ENCODE peak calls at places on chromosomes 5 and 9, in seven cellular contexts. X is foreskin fibroblast; U is nephron progenitor cell; L is body of pancreas; Q is CD8-positive, alpha-beta T cell; G is progenitor cell of endocrine pancreas; H is adrenal gland. O is an unnamed sample.

GRCh38 chr9:136485651-136486050 is 2.8 kb upstream of the SEC16A start:
- DNase-seq in X (no peak), U (peak; percentile 45), L (peak; percentile 35), Q (no peak), G (no peak), H (peak; percentile 93), O (no peak)

GRCh38 chr5:143629871-143630658 is 181.9 kb upstream of the HMHB1 start:
- DNase-seq in X (peak; percentile 52), U (no peak), L (no peak), Q (no peak), G (no peak), H (no peak), O (no peak)

GRCh38 chr9:133760713-133761290 is 22.6 kb upstream of the SARDH start:
- DNase-seq in X (no peak), U (no peak), L (no peak), Q (no peak), G (no peak), H (no peak), O (no peak)

GRCh38 chr9:13351768-13352386 is 72.4 kb upstream of the MPDZ start:
- DNase-seq in X (peak; percentile 17), U (no peak), L (no peak), Q (no peak), G (no peak), H (no peak), O (peak; percentile 6)

GRCh38 chr5:73780297-73781080 is 154.5 kb downstream of the ARHGEF28 start:
- DNase-seq in X (no peak), U (no peak), L (no peak), Q (no peak), G (no peak), H (no peak), O (no peak)

GRCh38 chr9:86287013-86287412 is 4.7 kb upstream of the ISCA1 start:
- DNase-seq in X (peak; percentile 55), U (peak; percentile 38), L (no peak), Q (no peak), G (no peak), H (peak; percentile 80), O (peak; percentile 47)

GRCh38 chr9:130467371-130467770 is 22.6 kb downstream of the ASS1 start:
- DNase-seq in X (no peak), U (peak; percentile 36), L (peak; percentile 21), Q (no peak), G (no peak), H (no peak), O (no peak)

GRCh38 chr9:123696476-123696875 is 233.4 kb downstream of the DENND1A start:
- DNase-seq in X (peak; percentile 28), U (no peak), L (no peak), Q (no peak), G (no peak), H (no peak), O (no peak)

GRCh38 chr9:38186372-38187115 is 117.5 kb upstream of the SHB start:
- DNase-seq in X (no peak), U (no peak), L (no peak), Q (no peak), G (no peak), H (no peak), O (no peak)

GRCh38 chr5:149310947-149311675 is 34.2 kb upstream of the GRPEL2 start:
- DNase-seq in X (peak; percentile 73), U (peak; percentile 40), L (no peak), Q (no peak), G (no peak), H (no peak), O (no peak)

GRCh38 chr5:174348582-174348981 is 303.1 kb downstream of the NSG2 start:
- DNase-seq in X (no peak), U (no peak), L (no peak), Q (no peak), G (no peak), H (no peak), O (no peak)

GRCh38 chr5:10467281-10468198 is 25.9 kb downstream of the ROPN1L start:
- DNase-seq in X (peak; percentile 23), U (peak; percentile 20), L (no peak), Q (no peak), G (no peak), H (no peak), O (no peak)

GRCh38 chr9:92619601-92620300 is 50.2 kb downstream of the IPPK start:
- DNase-seq in X (no peak), U (no peak), L (no peak), Q (no peak), G (no peak), H (peak; percentile 47), O (no peak)

GRCh38 chr9:91660295-91660589 is 236.6 kb upstream of the NFIL3 start:
- DNase-seq in X (no peak), U (no peak), L (no peak), Q (no peak), G (no peak), H (no peak), O (no peak)

GRCh38 chr9:133116346-133117231 is 4.5 kb downstream of the RALGDS start:
- DNase-seq in X (no peak), U (no peak), L (no peak), Q (no peak), G (no peak), H (no peak), O (no peak)

GRCh38 chr9:104923289-104923688 is 4.7 kb downstream of the ABCA1 start:
- DNase-seq in X (peak; percentile 54), U (no peak), L (no peak), Q (no peak), G (no peak), H (no peak), O (no peak)

GRCh38 chr5:139979518-139979917 is 63.6 kb downstream of the NRG2 start:
- DNase-seq in X (no peak), U (no peak), L (no peak), Q (no peak), G (no peak), H (no peak), O (no peak)

GRCh38 chr9:6564868-6565267 is 80.7 kb downstream of the GLDC start:
- DNase-seq in X (peak; percentile 20), U (no peak), L (no peak), Q (no peak), G (no peak), H (no peak), O (no peak)

DNA sequence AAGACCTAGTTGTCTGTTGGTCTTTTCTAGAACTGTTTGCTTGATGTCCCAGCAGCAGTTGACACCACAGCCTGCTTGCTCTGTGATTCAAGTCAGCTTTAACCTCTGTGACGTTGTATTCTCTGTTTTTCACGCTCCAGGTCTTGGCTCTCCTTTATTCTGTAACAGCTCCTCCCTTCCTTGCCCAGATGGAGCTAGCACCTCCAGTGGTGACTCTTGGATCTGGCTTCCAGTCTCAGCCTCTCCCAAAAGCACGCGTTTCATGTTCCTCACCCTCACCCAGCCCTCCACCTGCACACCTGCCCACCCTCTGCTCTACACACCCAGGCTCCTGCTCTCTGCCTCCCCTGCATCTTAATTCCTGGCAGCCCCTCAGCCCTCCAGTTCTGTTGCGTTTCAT is 50.6 kb downstream of the DMRT1 start:
- DNase-seq in X (no peak), U (no peak), L (no peak), Q (no peak), G (no peak), H (no peak), O (no peak)
- TF ChIP-seq CTCF in X (no peak), U (no peak), L (no peak), Q (no peak), G (peak; percentile 21), H (no peak), O (no peak)

DNA sequence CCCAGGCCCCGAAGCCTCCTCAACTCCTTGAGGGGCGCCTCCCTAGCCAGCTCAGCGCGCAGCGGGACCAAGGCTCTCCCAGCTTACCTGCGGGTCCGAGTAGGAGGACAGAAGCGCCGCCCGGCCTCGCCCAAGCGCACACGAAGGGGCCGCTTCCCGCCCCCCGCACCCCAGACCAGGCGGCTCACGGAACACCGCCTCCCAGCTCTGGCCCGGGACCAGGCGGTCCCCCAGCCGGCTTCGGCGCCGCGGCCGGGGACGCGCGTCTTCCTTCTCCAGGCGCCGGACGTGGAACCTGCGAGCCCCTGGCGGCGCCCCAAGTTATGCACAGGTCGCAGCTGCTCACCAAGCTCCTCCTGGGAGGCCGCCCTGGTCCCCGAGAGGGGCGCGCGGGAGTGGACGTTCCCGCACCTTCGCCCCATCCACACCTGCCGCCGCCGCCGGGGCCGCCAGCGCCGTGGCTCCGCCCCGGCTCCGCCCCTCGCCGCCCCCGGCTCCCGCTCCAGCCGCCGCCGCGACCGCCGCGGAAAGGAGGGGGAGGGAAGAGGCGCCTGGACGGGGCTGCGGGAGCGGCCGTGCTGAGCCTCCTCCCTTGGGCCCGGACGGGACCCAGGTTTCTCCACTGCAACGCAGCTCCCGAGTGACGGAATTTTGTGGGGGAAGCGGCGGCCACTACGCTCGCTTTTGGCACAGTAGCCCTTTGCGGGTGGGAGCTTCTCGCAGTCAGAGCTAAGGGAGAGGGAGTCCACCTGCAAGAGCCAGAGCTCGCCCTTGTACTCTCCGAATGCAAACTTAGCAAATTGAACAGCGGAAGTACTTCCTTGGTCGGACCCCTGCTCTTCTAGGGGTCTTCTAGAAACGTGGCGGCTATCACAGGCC is 77.5 kb upstream of the IFNE start:
- DNase-seq in X (peak; percentile 73), U (peak; percentile 76), L (peak; percentile 66), Q (peak; percentile 57), G (peak; percentile 86), H (no peak), O (peak; percentile 55)
- TF ChIP-seq CTCF in X (no peak), U (no peak), L (no peak), Q (peak; percentile 19), G (peak; percentile 52), H (no peak), O (no peak)

GRCh38 chr9:95435074-95435728 is 81.6 kb downstream of the PTCH1 start:
- DNase-seq in X (no peak), U (no peak), L (no peak), Q (no peak), G (no peak), H (no peak), O (no peak)
- TF ChIP-seq CTCF in X (no peak), U (no peak), L (no peak), Q (no peak), G (no peak), H (no peak), O (no peak)

DNA sequence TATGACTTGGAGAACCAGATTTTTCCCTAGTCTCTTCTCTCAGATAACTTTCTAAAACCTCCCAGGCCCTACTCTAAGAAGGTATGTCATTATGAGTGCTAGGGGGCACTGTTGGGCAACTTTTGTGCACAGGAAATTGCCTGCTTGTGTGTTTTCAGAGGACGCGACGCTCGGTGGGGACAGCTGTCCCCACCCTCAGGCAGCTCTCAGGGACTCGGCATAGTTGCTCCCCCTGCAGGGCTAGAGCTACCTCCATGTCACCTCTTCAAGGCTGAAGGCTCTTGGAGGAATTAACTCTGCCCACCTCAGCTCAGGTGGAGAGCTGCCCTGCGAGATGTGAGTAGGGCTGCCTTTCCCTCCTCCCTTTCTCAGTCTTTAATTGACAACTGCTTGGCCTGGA is 10.2 kb upstream of the TIFAB start:
- DNase-seq in X (no peak), U (peak; percentile 74), L (peak; percentile 42), Q (peak; percentile 40), G (peak; percentile 57), H (peak; percentile 59), O (peak; percentile 68)
- TF ChIP-seq CTCF in X (peak; percentile 44), U (peak; percentile 62), L (peak; percentile 35), Q (peak; percentile 44), G (peak; percentile 73), H (peak; percentile 31), O (peak; percentile 62)

GRCh38 chr9:20524776-20525175 is 97.5 kb downstream of the MLLT3 start:
- DNase-seq in X (no peak), U (no peak), L (no peak), Q (no peak), G (no peak), H (no peak), O (no peak)
- TF ChIP-seq CTCF in X (no peak), U (no peak), L (no peak), Q (peak; percentile 22), G (peak; percentile 32), H (no peak), O (no peak)

O was measured in endothelial cell.